ENCODE peak calls at places on chromosomes 13 and 19, in six cellular contexts. J is breast epithelium, H is endothelial cell of umbilical vein, Q is Panc1, G is heart left ventricle, E is A549. K is an unnamed sample.

GRCh38 chr19:51096473-51097165 is 11.6 kb downstream of the CTU1 start:
- DNase-seq in J (no peak), E (peak; percentile 31), H (no peak), G (no peak), Q (no peak), K (no peak)

GRCh38 chr19:14563989-14564650 is 7.7 kb downstream of the NDUFB7 start:
- DNase-seq in Q (no peak), E (peak; percentile 79), J (no peak), H (no peak), G (no peak), K (peak; percentile 97)

GRCh38 chr19:32224371-32225244 is 120.8 kb upstream of the ZNF507 start:
- DNase-seq in E (peak; percentile 71), J (no peak), Q (no peak), G (peak; percentile 63), H (peak; percentile 47), K (peak; percentile 67)

GRCh38 chr13:52067237-52067636 is 42.7 kb downstream of the UTP14C start:
- DNase-seq in H (no peak), J (no peak), E (peak; percentile 21), G (no peak), Q (no peak), K (no peak)

GRCh38 chr13:21683034-21683733 is 12.3 kb downstream of the FGF9 start:
- DNase-seq in E (no peak), G (no peak), Q (no peak), J (no peak), H (no peak), K (no peak)

GRCh38 chr13:50589651-50590054 is 253.8 kb downstream of the DLEU7 start:
- DNase-seq in J (no peak), Q (no peak), E (peak; percentile 9), G (no peak), H (no peak), K (no peak)

GRCh38 chr19:37953125-37953524 is 46.1 kb downstream of the SIPA1L3 start:
- DNase-seq in G (no peak), J (no peak), E (no peak), Q (no peak), H (no peak), K (no peak)

GRCh38 chr13:28744091-28744536 is 25.3 kb upstream of the SLC46A3 start:
- DNase-seq in E (peak; percentile 46), Q (no peak), H (peak; percentile 96), J (no peak), G (no peak), K (no peak)

GRCh38 chr13:27355894-27356293 is 68.5 kb upstream of the GTF3A start:
- DNase-seq in Q (no peak), H (no peak), J (no peak), E (no peak), G (no peak), K (no peak)

GRCh38 chr13:95533545-95534135 is 18.9 kb upstream of the CLDN10 start:
- DNase-seq in H (peak; percentile 57), J (no peak), G (no peak), Q (no peak), E (no peak), K (peak; percentile 23)

GRCh38 chr19:30073152-30074000 is 131.3 kb downstream of the URI1 start:
- DNase-seq in E (no peak), H (no peak), Q (no peak), G (no peak), J (no peak), K (no peak)

GRCh38 chr19:929523-930258 is 3.9 kb downstream of the ARID3A start:
- DNase-seq in H (no peak), J (no peak), E (no peak), Q (no peak), G (no peak), K (no peak)

GRCh38 chr13:79749556-79749955 is 268.6 kb downstream of the NDFIP2 start:
- DNase-seq in E (no peak), H (no peak), J (no peak), G (no peak), Q (no peak), K (no peak)

GRCh38 chr19:54412877-54413276 is 2.4 kb upstream of the TTYH1 start:
- DNase-seq in J (no peak), Q (no peak), G (no peak), E (peak; percentile 48), H (no peak), K (no peak)

GRCh38 chr13:32409561-32410440 is 18.1 kb downstream of the N4BP2L1 start:
- DNase-seq in Q (no peak), J (no peak), E (no peak), G (peak; percentile 39), H (peak; percentile 11), K (peak; percentile 17)

GRCh38 chr13:71864094-71864980 is 2.7 kb downstream of the DACH1 start:
- DNase-seq in E (no peak), J (peak; percentile 25), G (peak; percentile 61), H (peak; percentile 75), Q (no peak), K (peak; percentile 83)

GRCh38 chr19:35216833-35217707 is 11.5 kb downstream of the FAM187B start:
- DNase-seq in G (peak; percentile 37), E (no peak), Q (no peak), H (no peak), J (no peak), K (no peak)

GRCh38 chr13:109160887-109161669 is 531.7 kb downstream of the MYO16 start:
- DNase-seq in J (no peak), Q (no peak), G (no peak), H (no peak), E (no peak), K (no peak)

GRCh38 chr13:110360598-110360997 is 53.5 kb downstream of the COL4A2 start:
- DNase-seq in E (no peak), Q (no peak), J (no peak), G (no peak), H (no peak), K (peak; percentile 20)
- H3K4me1 ChIP-seq in E (no peaks in the 10 kb centered on the region), Q (no peaks in the 10 kb centered on the region), J (no peaks in the 10 kb centered on the region), G (peaks cover 54% of the 10 kb centered on the region), H (no peaks in the 10 kb centered on the region), K (no peaks in the 10 kb centered on the region)

GRCh38 chr19:16285769-16286564 is 38.7 kb upstream of the KLF2 start:
- DNase-seq in E (no peak), Q (no peak), H (no peak), J (peak; percentile 27), G (no peak), K (no peak)
- H3K4me1 ChIP-seq in E (no peaks in the 10 kb centered on the region), Q (peaks cover 16% of the 10 kb centered on the region), H (peaks cover 34% of the 10 kb centered on the region), J (peaks cover 5% of the 10 kb centered on the region), G (peaks cover 71% of the 10 kb centered on the region), K (no peaks in the 10 kb centered on the region)

GRCh38 chr19:6062961-6063575 is 47.2 kb downstream of the RFX2 start:
- DNase-seq in Q (no peak), E (no peak), H (no peak), J (no peak), G (peak; percentile 17), K (no peak)
- H3K4me1 ChIP-seq in Q (peaks cover 5% of the 10 kb centered on the region), E (peaks cover 59% of the 10 kb centered on the region), H (peaks cover 77% of the 10 kb centered on the region), J (peaks cover 8% of the 10 kb centered on the region), G (peaks cover 80% of the 10 kb centered on the region), K (peaks cover 18% of the 10 kb centered on the region)

DNA sequence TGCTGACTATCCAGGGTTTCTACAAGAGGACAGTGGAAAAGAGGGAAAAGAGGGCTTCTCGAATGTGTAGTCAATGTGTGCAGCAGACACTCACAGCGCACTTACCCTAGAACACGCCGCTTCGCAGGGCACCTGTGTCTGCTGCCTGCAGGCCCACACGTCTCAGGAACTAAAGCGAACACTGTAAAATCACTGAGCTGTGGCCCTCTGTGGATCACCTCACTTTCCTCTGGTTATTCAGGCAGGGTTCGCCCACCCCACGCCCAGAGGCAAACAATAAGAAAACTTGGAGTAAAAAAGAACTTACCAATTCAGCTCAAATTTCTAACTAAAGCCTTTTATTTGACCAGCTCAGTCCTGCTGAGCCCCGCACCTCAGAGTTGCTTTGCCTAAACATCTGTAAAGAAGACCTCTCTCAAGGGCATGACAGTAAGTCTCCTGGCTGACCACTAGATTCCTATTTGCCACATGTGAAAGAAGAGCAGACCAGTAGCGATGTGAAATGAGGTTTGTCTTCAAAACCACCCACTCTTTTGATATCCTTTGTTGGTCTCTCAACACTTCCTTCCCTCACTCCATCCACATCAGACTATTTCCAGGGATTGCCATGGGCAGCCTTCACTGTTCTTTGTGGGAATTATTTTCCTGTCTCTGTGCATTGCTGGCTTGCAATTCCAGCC is 19.3 kb upstream of the DOCK9 start:
- DNase-seq in E (no peak), J (no peak), Q (no peak), H (no peak), G (no peak), K (no peak)
- H3K4me1 ChIP-seq in E (peaks cover 16% of the 10 kb centered on the region), J (no peaks in the 10 kb centered on the region), Q (no peaks in the 10 kb centered on the region), H (peaks cover 17% of the 10 kb centered on the region), G (peaks cover 41% of the 10 kb centered on the region), K (no peaks in the 10 kb centered on the region)

DNA sequence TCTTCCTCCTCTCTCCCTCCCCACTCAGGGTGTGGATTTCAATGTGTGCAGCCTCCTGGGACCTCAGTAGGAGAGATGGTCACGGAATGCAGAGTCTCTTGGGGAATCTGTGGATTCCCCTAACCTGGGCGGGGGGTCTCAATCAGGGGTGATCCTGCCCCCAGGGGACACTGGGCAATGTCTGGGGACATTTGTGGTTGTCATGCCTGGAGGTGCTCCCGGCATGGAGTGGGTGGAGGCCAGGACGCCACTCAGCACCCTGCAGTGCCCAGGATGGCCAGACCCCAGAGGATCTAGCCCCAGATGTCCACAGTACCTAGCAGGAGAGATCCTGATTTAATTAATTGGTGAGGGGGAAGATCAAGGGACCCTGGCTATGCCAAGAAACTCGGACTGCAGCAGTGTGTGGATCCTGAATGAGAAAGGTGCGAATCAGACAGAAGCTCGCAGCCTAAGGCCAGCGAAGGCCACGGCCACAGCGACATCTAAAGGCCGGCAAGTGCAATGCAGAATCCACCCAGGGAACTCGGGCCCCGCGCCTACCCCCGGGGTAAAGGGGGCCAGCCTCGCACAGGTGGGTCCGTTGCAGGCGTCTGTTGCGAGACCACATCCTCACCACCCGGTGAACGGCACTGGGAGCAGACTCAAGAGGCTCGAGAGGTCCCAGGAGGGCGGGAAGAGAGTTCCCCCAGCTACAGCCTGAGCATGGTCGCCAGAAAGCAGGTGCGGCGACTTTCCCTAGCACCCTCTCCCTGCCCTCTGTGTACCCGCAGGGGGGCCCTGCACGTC is 88.8 kb downstream of the GNG7 start:
- DNase-seq in Q (no peak), J (no peak), H (peak; percentile 23), G (no peak), E (peak; percentile 41), K (peak; percentile 56)
- H3K4me1 ChIP-seq in Q (peaks cover 19% of the 10 kb centered on the region), J (no peaks in the 10 kb centered on the region), H (peaks cover 11% of the 10 kb centered on the region), G (peaks cover 18% of the 10 kb centered on the region), E (peaks cover 16% of the 10 kb centered on the region), K (no peaks in the 10 kb centered on the region)

DNA sequence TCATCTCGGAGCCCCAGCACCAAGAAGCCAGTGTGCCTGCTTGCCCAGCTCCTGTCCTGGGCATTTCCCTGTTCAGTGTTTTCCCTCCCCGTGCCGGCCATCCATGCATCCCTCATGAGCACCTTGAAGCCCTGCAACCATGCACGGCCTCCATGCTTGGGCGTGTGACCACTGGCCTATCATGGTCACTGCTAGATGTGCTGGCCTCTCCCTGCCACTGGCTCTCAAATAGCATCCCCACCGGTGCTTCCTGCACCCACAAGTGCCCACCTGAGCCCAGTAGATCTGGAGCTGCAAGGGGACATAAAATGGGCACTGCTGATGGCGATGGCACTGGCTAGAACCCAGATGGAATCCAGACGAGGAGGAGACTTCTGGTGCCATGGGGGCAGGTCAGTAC is 126.0 kb downstream of the TUBA3C start:
- DNase-seq in Q (no peak), G (no peak), H (no peak), J (no peak), E (no peak), K (no peak)
- H3K4me1 ChIP-seq in Q (no peaks in the 10 kb centered on the region), G (no peaks in the 10 kb centered on the region), H (no peaks in the 10 kb centered on the region), J (no peaks in the 10 kb centered on the region), E (no peaks in the 10 kb centered on the region), K (no peaks in the 10 kb centered on the region)